ENCODE peak calls at places on chromosomes 12 and 14, in four cellular contexts. M is AG04450, L is right lobe of liver, E is body of pancreas. X is an unnamed sample.

GRCh38 chr12:124020398-124021024 is 47.5 kb downstream of the ZNF664 start:
- DNase-seq in M (no peak), L (no peak), E (no peak), X (no peak)

GRCh38 chr12:94305293-94305957 is 154.2 kb downstream of the CEP83 start:
- DNase-seq in E (no peak), M (peak), L (no peak), X (no peak)

GRCh38 chr12:111034148-111034910 is 114.0 kb upstream of the MYL2 start:
- DNase-seq in E (no peak), M (no peak), L (no peak), X (no peak)

GRCh38 chr14:85079842-85080741 is 449.9 kb upstream of the FLRT2 start:
- DNase-seq in L (no peak), E (peak), M (no peak), X (no peak)

GRCh38 chr14:63454863-63455622 is 88.1 kb downstream of the PPP2R5E start:
- DNase-seq in E (peak), L (no peak), M (no peak), X (no peak)

GRCh38 chr12:49974231-49974675 is 1.5 kb downstream of the AQP6 start:
- DNase-seq in E (peak), L (peak), M (peak), X (no peak)

GRCh38 chr12:100138048-100138907 is 4.4 kb downstream of the BLTP3B start:
- DNase-seq in E (no peak), M (no peak), L (no peak), X (no peak)

GRCh38 chr14:77409131-77409533 is 14.2 kb downstream of the NOXRED1 start:
- DNase-seq in L (no peak), M (no peak), E (no peak), X (peak)

GRCh38 chr14:77181124-77181602 is 435 bp upstream of the TMEM63C start:
- DNase-seq in M (no peak), E (no peak), L (no peak), X (peak)

GRCh38 chr12:55930771-55931316 is at the start of gene DGKA:
- DNase-seq in L (no peak), E (peak), M (peak), X (peak)

GRCh38 chr14:66395300-66395699 is 90.9 kb upstream of the CCDC196 start:
- DNase-seq in E (no peak), L (no peak), M (no peak), X (peak)

DNA sequence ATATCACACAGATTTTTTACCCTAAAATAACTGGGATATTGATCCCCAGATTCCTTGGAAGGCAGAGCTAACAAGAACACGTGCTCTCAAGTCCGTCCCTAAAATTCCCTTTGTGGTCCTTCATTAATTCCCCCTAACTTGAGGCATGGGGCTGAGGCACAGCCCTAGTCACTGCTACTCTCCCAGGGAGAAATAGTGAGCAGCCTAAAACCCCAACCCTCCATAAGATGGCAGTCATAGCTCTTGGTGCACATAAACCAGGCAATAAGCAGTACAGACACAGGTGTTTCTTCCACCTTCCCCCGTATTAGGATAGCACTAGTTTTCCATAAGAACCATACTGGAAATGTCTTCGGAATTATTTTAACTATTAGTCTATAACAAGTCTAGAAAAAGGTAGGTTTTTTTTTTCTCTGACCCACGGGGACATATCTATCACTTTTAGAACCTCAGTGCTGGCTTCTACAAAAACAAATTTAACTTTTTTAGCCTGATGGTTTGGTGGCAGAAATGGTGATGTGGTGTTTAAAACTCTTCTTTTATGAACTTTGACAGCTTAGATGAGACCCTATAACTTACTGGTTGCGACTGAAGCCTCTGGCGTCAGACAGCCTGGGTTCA is 3.1 kb upstream of the ARHGEF40 start:
- DNase-seq in L (no peak), M (no peak), E (no peak), X (no peak)
- TF ChIP-seq CTCF in L (peak), M (peak), E (no peak), X (no peak)

GRCh38 chr12:83390186-83390585 is 703.5 kb downstream of the TMTC2 start:
- DNase-seq in L (no peak), M (no peak), E (no peak), X (no peak)

GRCh38 chr12:83388551-83388950 is 701.8 kb downstream of the TMTC2 start:
- DNase-seq in E (no peak), L (no peak), M (no peak), X (no peak)

GRCh38 chr12:83389237-83389996 is 702.7 kb downstream of the TMTC2 start:
- DNase-seq in E (peak), L (peak), M (no peak), X (peak)
- TF ChIP-seq CTCF in E (peak), L (peak), M (no peak), X (no peak)

DNA sequence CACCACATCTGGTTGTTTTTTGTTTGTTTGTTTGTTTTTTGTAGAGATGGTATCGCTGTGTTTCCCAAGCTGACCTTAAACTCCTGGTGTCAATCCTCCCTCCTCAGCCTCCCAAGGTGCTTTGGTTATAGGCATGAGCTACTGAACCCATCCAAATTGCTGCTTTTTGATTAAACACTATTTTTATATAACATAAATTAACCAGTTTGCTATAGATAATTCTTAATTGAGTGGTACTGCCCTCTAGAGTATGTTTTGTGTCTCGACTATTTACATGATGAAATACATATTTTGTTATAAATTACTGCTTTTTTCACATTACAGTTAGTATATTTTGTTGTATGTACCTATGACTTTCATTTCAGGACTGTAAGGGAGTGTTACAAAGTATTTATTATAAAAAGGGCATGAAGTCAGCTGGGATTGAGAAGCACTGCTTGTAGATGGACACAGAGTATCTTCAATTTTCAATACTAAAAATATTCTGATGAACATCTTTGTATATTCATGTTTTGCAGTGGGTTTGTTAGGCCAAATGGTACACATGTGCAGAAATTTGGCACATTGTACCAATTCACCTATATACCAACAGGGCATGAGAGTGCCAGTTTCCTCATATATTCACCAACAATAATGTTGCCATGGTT is 14.9 kb upstream of the SCAF11 start:
- DNase-seq in M (no peak), E (no peak), L (no peak), X (no peak)
- TF ChIP-seq CTCF in M (peak), E (peak), L (peak), X (no peak)

GRCh38 chr12:31929140-31929526 is 30.1 kb upstream of the RESF1 start:
- DNase-seq in L (no peak), M (no peak), E (no peak), X (no peak)

GRCh38 chr12:31928246-31929139 is 30.7 kb upstream of the RESF1 start:
- DNase-seq in M (no peak), L (no peak), E (no peak), X (no peak)

GRCh38 chr12:31931796-31932715 is 27.2 kb upstream of the RESF1 start:
- DNase-seq in L (no peak), E (no peak), M (no peak), X (no peak)
- TF ChIP-seq CTCF in L (no peak), E (no peak), M (no peak), X (no peak)